ENCODE peak calls at places on chromosomes 4 and X, in six cellular contexts. R, C, I, X, W and D are unnamed samples.

GRCh38 chrX:74980802-74981201 is 55.5 kb upstream of the NEXMIF start:
- DNase-seq in I (no peak), X (no peak), W (no peak), C (no peak), R (no peak), D (no peak)

GRCh38 chr4:19214591-19214990 is 1037.1 kb upstream of the SLIT2 start:
- DNase-seq in I (no peak), X (no peak), C (no peak), W (no peak), R (no peak), D (no peak)

GRCh38 chr4:15913631-15913970 is 24.9 kb downstream of the FGFBP1 start:
- DNase-seq in C (no peak), W (no peak), I (peak), X (no peak), R (no peak), D (no peak)

GRCh38 chr4:89324671-89325070 is 17.1 kb upstream of the GPRIN3 start:
- DNase-seq in X (no peak), C (no peak), R (no peak), I (no peak), W (no peak), D (no peak)

GRCh38 chrX:20271186-20271585 is 4.5 kb upstream of the RPS6KA3 start:
- DNase-seq in W (no peak), C (no peak), I (no peak), X (no peak), R (no peak), D (no peak)

GRCh38 chr4:74018771-74019170 is 19.7 kb downstream of the CXCL3 start:
- DNase-seq in I (no peak), R (no peak), C (no peak), X (no peak), W (no peak), D (no peak)

GRCh38 chr4:566035-566434 is 10.1 kb downstream of the TMEM271 start:
- DNase-seq in X (no peak), C (no peak), R (no peak), I (no peak), W (no peak), D (no peak)

GRCh38 chrX:9532349-9532748 is 67.5 kb downstream of the TBL1X start:
- DNase-seq in X (peak), C (no peak), R (no peak), W (no peak), I (no peak), D (no peak)

GRCh38 chr4:43242611-43243010 is 350.1 kb downstream of the GRXCR1 start:
- DNase-seq in W (no peak), I (no peak), X (no peak), R (no peak), C (no peak), D (no peak)

GRCh38 chr4:119478446-119479179 is 150.0 kb downstream of the PDE5A start:
- DNase-seq in W (no peak), I (no peak), X (no peak), C (no peak), R (no peak), D (no peak)

GRCh38 chrX:31366076-31366475 is 294.2 kb upstream of the FTHL17 start:
- DNase-seq in X (no peak), C (no peak), I (no peak), R (no peak), W (no peak), D (no peak)

GRCh38 chrX:45879512-45879911 is 665.7 kb downstream of the ZNF674 start:
- DNase-seq in I (no peak), W (no peak), R (no peak), X (no peak), C (no peak), D (no peak)

GRCh38 chr4:48727666-48728459 is 52.2 kb downstream of the FRYL start:
- DNase-seq in C (no peak), X (no peak), R (no peak), W (no peak), I (no peak), D (no peak)

GRCh38 chrX:39726810-39727209 is 370.9 kb downstream of the BCOR start:
- DNase-seq in C (no peak), I (no peak), X (peak), W (no peak), R (no peak), D (no peak)

GRCh38 chr4:65918217-65918616 is 247.9 kb upstream of the EPHA5 start:
- DNase-seq in C (no peak), X (no peak), W (no peak), I (no peak), R (no peak), D (no peak)

GRCh38 chr4:123587983-123588494 is 191.4 kb downstream of the SPRY1 start:
- DNase-seq in R (no peak), X (no peak), I (peak), W (no peak), C (no peak), D (peak)

GRCh38 chr4:109174224-109174953 is 128.1 kb downstream of the COL25A1 start:
- DNase-seq in X (no peak), R (no peak), W (no peak), I (no peak), C (no peak), D (no peak)

GRCh38 chrX:2342878-2343277 is 157.9 kb downstream of the DHRSX start:
- DNase-seq in I (no peak), R (no peak), W (no peak), X (no peak), C (no peak), D (no peak)

GRCh38 chrX:18668059-18668458 is 3.8 kb downstream of the RS1 start:
- DNase-seq in W (no peak), X (no peak), I (no peak), C (no peak), R (no peak), D (no peak)

GRCh38 chrX:151397741-151398070 is 700 bp downstream of the VMA21 start:
- DNase-seq in I (no peak), W (no peak), C (peak), X (no peak), R (no peak), D (no peak)

GRCh38 chr4:53899544-53900274 is 164.7 kb downstream of the CHIC2 start:
- DNase-seq in W (no peak), R (no peak), X (no peak), I (no peak), C (no peak), D (no peak)

GRCh38 chr4:102687373-102687981 is 73.3 kb downstream of the MANBA start:
- DNase-seq in W (no peak), C (no peak), I (no peak), X (no peak), R (no peak), D (peak)

GRCh38 chr4:78426972-78427371 is 124.6 kb upstream of the ANXA3 start:
- DNase-seq in I (no peak), W (no peak), X (no peak), R (no peak), C (peak), D (no peak)

GRCh38 chr4:4857001-4857808 is 2.3 kb upstream of the MSX1 start:
- DNase-seq in R (no peak), C (no peak), X (peak), I (no peak), W (no peak), D (no peak)

GRCh38 chr4:122928930-122929329 is 6.5 kb upstream of the NUDT6 start:
- DNase-seq in C (no peak), X (no peak), R (no peak), I (no peak), W (no peak), D (no peak)

GRCh38 chr4:80036949-80037348 is 36.1 kb downstream of the ANTXR2 start:
- DNase-seq in C (no peak), I (no peak), W (no peak), R (peak), X (no peak), D (no peak)

GRCh38 chrX:20681691-20682090 is 415.0 kb upstream of the RPS6KA3 start:
- DNase-seq in R (no peak), X (no peak), W (no peak), C (no peak), I (no peak), D (no peak)

GRCh38 chrX:137194164-137194563 is 160.4 kb upstream of the GPR101 start:
- DNase-seq in W (peak), C (peak), R (no peak), I (no peak), X (no peak), D (no peak)